ENCODE peak calls at places on chromosomes 11 and 22, in ten cellular contexts. I, O, L, U, R, N, T, F, E and Q are unnamed samples.

GRCh38 chr11:122976734-122977454 is 4.7 kb downstream of the BSX start:
- DNase-seq in I (no peak), O (no peak), L (no peak), U (no peak), R (no peak), N (no peak), T (no peak), F (no peak), E (no peak), Q (no peak)

GRCh38 chr11:8477680-8478079 is 116.3 kb downstream of the STK33 start:
- DNase-seq in I (no peak), O (no peak), L (peak; percentile 27), U (no peak), R (no peak), N (no peak), T (peak; percentile 7), F (no peak), E (no peak), Q (no peak)

GRCh38 chr11:68040121-68040956 is 1.5 kb downstream of the TCIRG1 start:
- DNase-seq in I (peak; percentile 36), O (no peak), L (peak; percentile 85), U (peak; percentile 86), R (peak; percentile 52), N (no peak), T (peak; percentile 97), F (peak; percentile 80), E (peak; percentile 84), Q (peak; percentile 31)

GRCh38 chr11:17421781-17422180 is 33.3 kb upstream of the KCNJ11 start:
- DNase-seq in I (no peak), O (no peak), L (no peak), U (no peak), R (no peak), N (no peak), T (no peak), F (no peak), E (no peak), Q (no peak)

GRCh38 chr22:27195516-27195915 is 538.1 kb downstream of the MIAT start:
- DNase-seq in I (no peak), O (no peak), L (no peak), U (no peak), R (no peak), N (no peak), T (no peak), F (no peak), E (no peak), Q (no peak)

GRCh38 chr11:12543596-12544415 is 130.4 kb upstream of the TEAD1 start:
- DNase-seq in I (no peak), O (no peak), L (no peak), U (no peak), R (no peak), N (no peak), T (no peak), F (no peak), E (no peak), Q (no peak)

GRCh38 chr22:19307872-19308271 is 16.4 kb upstream of the CLTCL1 start:
- DNase-seq in I (no peak), O (no peak), L (no peak), U (no peak), R (no peak), N (no peak), T (no peak), F (no peak), E (no peak), Q (no peak)

GRCh38 chr22:41532908-41533825 is 11.1 kb downstream of the POLR3H start:
- DNase-seq in I (peak; percentile 71), O (peak; percentile 21), L (peak; percentile 81), U (peak; percentile 81), R (peak; percentile 20), N (peak; percentile 53), T (peak; percentile 85), F (peak; percentile 72), E (peak; percentile 56), Q (peak; percentile 54)

GRCh38 chr11:126519653-126520573 is 164.4 kb downstream of the ST3GAL4 start:
- DNase-seq in I (no peak), O (no peak), L (no peak), U (no peak), R (no peak), N (no peak), T (no peak), F (no peak), E (no peak), Q (no peak)

GRCh38 chr22:49027122-49027670 is 800.5 kb downstream of the BRD1 start:
- DNase-seq in I (no peak), O (no peak), L (no peak), U (no peak), R (no peak), N (no peak), T (no peak), F (no peak), E (no peak), Q (no peak)

GRCh38 chr22:42969348-42969975 is 45.5 kb downstream of the PACSIN2 start:
- DNase-seq in I (no peak), O (no peak), L (no peak), U (no peak), R (no peak), N (no peak), T (no peak), F (peak; percentile 61), E (no peak), Q (no peak)

GRCh38 chr22:36143956-36144355 is 16.6 kb downstream of the APOL3 start:
- DNase-seq in I (no peak), O (no peak), L (no peak), U (no peak), R (no peak), N (no peak), T (no peak), F (no peak), E (no peak), Q (no peak)

GRCh38 chr22:36391648-36392047 is 3.9 kb upstream of the MYH9 start:
- DNase-seq in I (no peak), O (no peak), L (no peak), U (no peak), R (no peak), N (no peak), T (no peak), F (no peak), E (no peak), Q (no peak)